ENCODE peak calls at places on chromosome 20, in nine cellular contexts. One of them, this sample, is unnamed.
A peak's percentile ranks its signal among the peaks of the same experiment; 100 is the strongest.

GRCh38 chr20:34220581-34220980 is 20.6 kb upstream of the ASIP start:
- DNase-seq in activated naive CD8-positive, alpha-beta T cell treated with anti-CD3 and anti-CD28 coated beads, Interleukin-2, amount 10 ng/mL, durations not matched to agents 7 days and 5 days: no peak
- DNase-seq in astrocyte of the spinal cord: peak; percentile 62
- DNase-seq in NCI-H524 treated with DMSO at 0.1 percent for 48 hours: no peak
- DNase-seq in germinal center: no peak
- DNase-seq in HS-5: peak; percentile 23
- DNase-seq in MM.1S: no peak
- DNase-seq in stromal cell of bone marrow: no peak
- DNase-seq in AML-193: no peak
- DNase-seq in this sample: no peak

GRCh38 chr20:20083796-20084195 is 31.5 kb downstream of the CFAP61 start:
- DNase-seq in activated naive CD8-positive, alpha-beta T cell treated with anti-CD3 and anti-CD28 coated beads, Interleukin-2, amount 10 ng/mL, durations not matched to agents 7 days and 5 days: no peak
- DNase-seq in astrocyte of the spinal cord: peak; percentile 35
- DNase-seq in NCI-H524 treated with DMSO at 0.1 percent for 48 hours: peak; percentile 84
- DNase-seq in germinal center: peak; percentile 27
- DNase-seq in HS-5: no peak
- DNase-seq in MM.1S: peak; percentile 64
- DNase-seq in stromal cell of bone marrow: no peak
- DNase-seq in AML-193: peak; percentile 31
- DNase-seq in this sample: peak; percentile 63

GRCh38 chr20:50077818-50078601 is 34.9 kb downstream of the UBE2V1 start:
- DNase-seq in activated naive CD8-positive, alpha-beta T cell treated with anti-CD3 and anti-CD28 coated beads, Interleukin-2, amount 10 ng/mL, durations not matched to agents 7 days and 5 days: peak; percentile 24
- DNase-seq in astrocyte of the spinal cord: no peak
- DNase-seq in NCI-H524 treated with DMSO at 0.1 percent for 48 hours: no peak
- DNase-seq in germinal center: no peak
- DNase-seq in HS-5: no peak
- DNase-seq in MM.1S: no peak
- DNase-seq in stromal cell of bone marrow: no peak
- DNase-seq in AML-193: no peak
- DNase-seq in this sample: no peak

GRCh38 chr20:63430891-63431290 is 41.6 kb downstream of the KCNQ2 start:
- DNase-seq in activated naive CD8-positive, alpha-beta T cell treated with anti-CD3 and anti-CD28 coated beads, Interleukin-2, amount 10 ng/mL, durations not matched to agents 7 days and 5 days: no peak
- DNase-seq in astrocyte of the spinal cord: no peak
- DNase-seq in NCI-H524 treated with DMSO at 0.1 percent for 48 hours: no peak
- DNase-seq in germinal center: no peak
- DNase-seq in HS-5: no peak
- DNase-seq in MM.1S: no peak
- DNase-seq in stromal cell of bone marrow: no peak
- DNase-seq in AML-193: no peak
- DNase-seq in this sample: no peak

GRCh38 chr20:20079102-20079784 is 26.9 kb downstream of the CFAP61 start:
- DNase-seq in activated naive CD8-positive, alpha-beta T cell treated with anti-CD3 and anti-CD28 coated beads, Interleukin-2, amount 10 ng/mL, durations not matched to agents 7 days and 5 days: no peak
- DNase-seq in astrocyte of the spinal cord: no peak
- DNase-seq in NCI-H524 treated with DMSO at 0.1 percent for 48 hours: peak; percentile 8
- DNase-seq in germinal center: no peak
- DNase-seq in HS-5: no peak
- DNase-seq in MM.1S: no peak
- DNase-seq in stromal cell of bone marrow: no peak
- DNase-seq in AML-193: no peak
- DNase-seq in this sample: no peak

GRCh38 chr20:878511-879307 is 37.4 kb downstream of the ANGPT4 start:
- DNase-seq in activated naive CD8-positive, alpha-beta T cell treated with anti-CD3 and anti-CD28 coated beads, Interleukin-2, amount 10 ng/mL, durations not matched to agents 7 days and 5 days: no peak
- DNase-seq in astrocyte of the spinal cord: peak; percentile 11
- DNase-seq in NCI-H524 treated with DMSO at 0.1 percent for 48 hours: no peak
- DNase-seq in germinal center: no peak
- DNase-seq in HS-5: no peak
- DNase-seq in MM.1S: peak; percentile 34
- DNase-seq in stromal cell of bone marrow: no peak
- DNase-seq in AML-193: no peak
- DNase-seq in this sample: peak; percentile 67

GRCh38 chr20:542777-543368 is 717 bp downstream of the CSNK2A1 start:
- DNase-seq in activated naive CD8-positive, alpha-beta T cell treated with anti-CD3 and anti-CD28 coated beads, Interleukin-2, amount 10 ng/mL, durations not matched to agents 7 days and 5 days: no peak
- DNase-seq in astrocyte of the spinal cord: no peak
- DNase-seq in NCI-H524 treated with DMSO at 0.1 percent for 48 hours: no peak
- DNase-seq in germinal center: peak; percentile 66
- DNase-seq in HS-5: no peak
- DNase-seq in MM.1S: peak; percentile 22
- DNase-seq in stromal cell of bone marrow: no peak
- DNase-seq in AML-193: peak; percentile 14
- DNase-seq in this sample: peak; percentile 66

GRCh38 chr20:41678799-41679198 is 60.6 kb upstream of the CHD6 start:
- DNase-seq in activated naive CD8-positive, alpha-beta T cell treated with anti-CD3 and anti-CD28 coated beads, Interleukin-2, amount 10 ng/mL, durations not matched to agents 7 days and 5 days: no peak
- DNase-seq in astrocyte of the spinal cord: no peak
- DNase-seq in NCI-H524 treated with DMSO at 0.1 percent for 48 hours: no peak
- DNase-seq in germinal center: no peak
- DNase-seq in HS-5: no peak
- DNase-seq in MM.1S: no peak
- DNase-seq in stromal cell of bone marrow: no peak
- DNase-seq in AML-193: no peak
- DNase-seq in this sample: no peak

GRCh38 chr20:19427480-19427879 is 215.0 kb downstream of the SLC24A3 start:
- DNase-seq in activated naive CD8-positive, alpha-beta T cell treated with anti-CD3 and anti-CD28 coated beads, Interleukin-2, amount 10 ng/mL, durations not matched to agents 7 days and 5 days: no peak
- DNase-seq in astrocyte of the spinal cord: no peak
- DNase-seq in NCI-H524 treated with DMSO at 0.1 percent for 48 hours: no peak
- DNase-seq in germinal center: no peak
- DNase-seq in HS-5: no peak
- DNase-seq in MM.1S: no peak
- DNase-seq in stromal cell of bone marrow: no peak
- DNase-seq in AML-193: no peak
- DNase-seq in this sample: no peak

GRCh38 chr20:50257860-50258259 is 67.2 kb downstream of the CEBPB start:
- DNase-seq in activated naive CD8-positive, alpha-beta T cell treated with anti-CD3 and anti-CD28 coated beads, Interleukin-2, amount 10 ng/mL, durations not matched to agents 7 days and 5 days: no peak
- DNase-seq in astrocyte of the spinal cord: no peak
- DNase-seq in NCI-H524 treated with DMSO at 0.1 percent for 48 hours: no peak
- DNase-seq in germinal center: no peak
- DNase-seq in HS-5: no peak
- DNase-seq in MM.1S: no peak
- DNase-seq in stromal cell of bone marrow: no peak
- DNase-seq in AML-193: no peak
- DNase-seq in this sample: no peak

GRCh38 chr20:32343438-32343837 is 14.7 kb upstream of the ASXL1 start:
- DNase-seq in activated naive CD8-positive, alpha-beta T cell treated with anti-CD3 and anti-CD28 coated beads, Interleukin-2, amount 10 ng/mL, durations not matched to agents 7 days and 5 days: no peak
- DNase-seq in astrocyte of the spinal cord: peak; percentile 36
- DNase-seq in NCI-H524 treated with DMSO at 0.1 percent for 48 hours: no peak
- DNase-seq in germinal center: no peak
- DNase-seq in HS-5: no peak
- DNase-seq in MM.1S: no peak
- DNase-seq in stromal cell of bone marrow: peak; percentile 51
- DNase-seq in AML-193: no peak
- DNase-seq in this sample: no peak

GRCh38 chr20:51958636-51959542 is 156.6 kb upstream of the SALL4 start:
- DNase-seq in activated naive CD8-positive, alpha-beta T cell treated with anti-CD3 and anti-CD28 coated beads, Interleukin-2, amount 10 ng/mL, durations not matched to agents 7 days and 5 days: no peak
- DNase-seq in astrocyte of the spinal cord: peak; percentile 52
- DNase-seq in NCI-H524 treated with DMSO at 0.1 percent for 48 hours: no peak
- DNase-seq in germinal center: no peak
- DNase-seq in HS-5: no peak
- DNase-seq in MM.1S: no peak
- DNase-seq in stromal cell of bone marrow: no peak
- DNase-seq in AML-193: no peak
- DNase-seq in this sample: peak; percentile 58

GRCh38 chr20:54170963-54171362 is 2.8 kb downstream of the CYP24A1 start:
- DNase-seq in activated naive CD8-positive, alpha-beta T cell treated with anti-CD3 and anti-CD28 coated beads, Interleukin-2, amount 10 ng/mL, durations not matched to agents 7 days and 5 days: no peak
- DNase-seq in astrocyte of the spinal cord: no peak
- DNase-seq in NCI-H524 treated with DMSO at 0.1 percent for 48 hours: no peak
- DNase-seq in germinal center: no peak
- DNase-seq in HS-5: no peak
- DNase-seq in MM.1S: no peak
- DNase-seq in stromal cell of bone marrow: no peak
- DNase-seq in AML-193: no peak
- DNase-seq in this sample: no peak

GRCh38 chr20:53914861-53915458 is 155.4 kb downstream of the BCAS1 start:
- DNase-seq in activated naive CD8-positive, alpha-beta T cell treated with anti-CD3 and anti-CD28 coated beads, Interleukin-2, amount 10 ng/mL, durations not matched to agents 7 days and 5 days: no peak
- DNase-seq in astrocyte of the spinal cord: peak; percentile 44
- DNase-seq in NCI-H524 treated with DMSO at 0.1 percent for 48 hours: no peak
- DNase-seq in germinal center: no peak
- DNase-seq in HS-5: no peak
- DNase-seq in MM.1S: no peak
- DNase-seq in stromal cell of bone marrow: no peak
- DNase-seq in AML-193: no peak
- DNase-seq in this sample: peak; percentile 61

GRCh38 chr20:47887477-47888080 is 102.3 kb upstream of the SULF2 start:
- DNase-seq in activated naive CD8-positive, alpha-beta T cell treated with anti-CD3 and anti-CD28 coated beads, Interleukin-2, amount 10 ng/mL, durations not matched to agents 7 days and 5 days: no peak
- DNase-seq in astrocyte of the spinal cord: no peak
- DNase-seq in NCI-H524 treated with DMSO at 0.1 percent for 48 hours: no peak
- DNase-seq in germinal center: no peak
- DNase-seq in HS-5: no peak
- DNase-seq in MM.1S: no peak
- DNase-seq in stromal cell of bone marrow: no peak
- DNase-seq in AML-193: no peak
- DNase-seq in this sample: no peak

GRCh38 chr20:61812121-61812520 is 253.6 kb downstream of the TAF4 start:
- DNase-seq in activated naive CD8-positive, alpha-beta T cell treated with anti-CD3 and anti-CD28 coated beads, Interleukin-2, amount 10 ng/mL, durations not matched to agents 7 days and 5 days: no peak
- DNase-seq in astrocyte of the spinal cord: no peak
- DNase-seq in NCI-H524 treated with DMSO at 0.1 percent for 48 hours: no peak
- DNase-seq in germinal center: no peak
- DNase-seq in HS-5: no peak
- DNase-seq in MM.1S: no peak
- DNase-seq in stromal cell of bone marrow: no peak
- DNase-seq in AML-193: no peak
- DNase-seq in this sample: no peak

This sample was measured in OCI-M1.